ENCODE peak calls at places on chromosomes 6 and 20, in seven cellular contexts. R is spleen, T is RWPE1, S is fibroblast of pulmonary artery, D is OCI-LY7, E is body of pancreas, V is astrocyte of the spinal cord. Y is an unnamed sample.

GRCh38 chr6:37058084-37058586 is 52.7 kb downstream of the FGD2 start:
- DNase-seq in S (no peak), D (no peak), E (no peak), T (peak), R (no peak), V (no peak), Y (no peak)

GRCh38 chr20:43926691-43927090 is 12.0 kb downstream of the TOX2 start:
- DNase-seq in E (no peak), V (no peak), S (no peak), D (no peak), T (no peak), R (no peak), Y (no peak)

GRCh38 chr6:27825025-27825823 is 87.0 kb downstream of the OR2B2 start:
- DNase-seq in T (no peak), R (no peak), S (no peak), D (peak), V (no peak), E (no peak), Y (no peak)

GRCh38 chr6:149456311-149457021 is 28.3 kb downstream of the ZC3H12D start:
- DNase-seq in V (no peak), E (no peak), D (no peak), S (no peak), T (no peak), R (peak), Y (no peak)

GRCh38 chr6:55993418-55993817 is 118.0 kb upstream of the BMP5 start:
- DNase-seq in T (no peak), R (no peak), V (no peak), S (no peak), D (no peak), E (no peak), Y (no peak)

GRCh38 chr6:110432285-110432899 is 17.0 kb upstream of the DDO start:
- DNase-seq in R (no peak), D (no peak), S (no peak), E (no peak), T (no peak), V (no peak), Y (no peak)

GRCh38 chr20:10674684-10675455 is 1.1 kb upstream of the JAG1 start:
- DNase-seq in R (peak), D (peak), S (peak), V (peak), T (peak), E (peak), Y (peak)

GRCh38 chr20:31572042-31572700 is 32.9 kb upstream of the ID1 start:
- DNase-seq in D (no peak), V (no peak), T (peak), S (no peak), E (no peak), R (no peak), Y (no peak)

GRCh38 chr6:134446901-134447300 is 129.0 kb upstream of the SGK1 start:
- DNase-seq in V (no peak), E (no peak), R (no peak), S (peak), D (no peak), T (no peak), Y (no peak)

GRCh38 chr20:611047-611842 is 1.1 kb upstream of the TCF15 start:
- DNase-seq in E (no peak), R (no peak), T (no peak), V (no peak), S (no peak), D (no peak), Y (no peak)

GRCh38 chr6:3701631-3702030 is 49.9 kb downstream of the PXDC1 start:
- DNase-seq in E (no peak), T (no peak), V (no peak), D (no peak), S (no peak), R (no peak), Y (no peak)

GRCh38 chr6:63882208-63882607 is 246.6 kb downstream of the PHF3 start:
- DNase-seq in S (no peak), T (no peak), R (no peak), V (no peak), E (no peak), D (peak), Y (no peak)

GRCh38 chr20:61052796-61053442 is 199.1 kb upstream of the CDH4 start:
- DNase-seq in E (peak), T (no peak), V (no peak), D (no peak), R (no peak), S (no peak), Y (no peak)

GRCh38 chr6:132814716-132815570 is 574 bp downstream of the RPS12 start:
- DNase-seq in R (no peak), T (no peak), D (peak), E (no peak), S (peak), V (no peak), Y (no peak)

GRCh38 chr6:105178110-105178509 is 1.7 kb downstream of the POPDC3 start:
- DNase-seq in R (no peak), S (peak), D (no peak), V (peak), E (no peak), T (peak), Y (no peak)

GRCh38 chr6:46909371-46909770 is 12.4 kb downstream of the ADGRF5 start:
- DNase-seq in R (no peak), T (no peak), S (peak), V (no peak), E (no peak), D (no peak), Y (no peak)

GRCh38 chr6:452301-453067 is 60.9 kb downstream of the IRF4 start:
- DNase-seq in T (no peak), S (no peak), D (no peak), E (no peak), R (no peak), V (no peak), Y (no peak)

GRCh38 chr6:169811521-169812256 is 60.3 kb downstream of the ERMARD start:
- DNase-seq in S (no peak), E (no peak), V (no peak), D (no peak), R (peak), T (no peak), Y (no peak)

GRCh38 chr6:75266716-75267291 is 17.8 kb downstream of the TMEM30A start:
- DNase-seq in S (peak), D (peak), R (no peak), V (peak), E (no peak), T (peak), Y (no peak)

GRCh38 chr6:21022343-21023107 is 488.3 kb downstream of the CDKAL1 start:
- DNase-seq in R (no peak), V (peak), T (peak), E (peak), S (peak), D (no peak), Y (peak)

GRCh38 chr20:11000416-11000815 is 326.6 kb upstream of the JAG1 start:
- DNase-seq in S (no peak), R (no peak), V (no peak), T (no peak), E (no peak), D (no peak), Y (no peak)

GRCh38 chr6:12538881-12539357 is 177.6 kb upstream of the PHACTR1 start:
- DNase-seq in T (no peak), V (peak), D (no peak), S (peak), R (peak), E (peak), Y (no peak)

DNA sequence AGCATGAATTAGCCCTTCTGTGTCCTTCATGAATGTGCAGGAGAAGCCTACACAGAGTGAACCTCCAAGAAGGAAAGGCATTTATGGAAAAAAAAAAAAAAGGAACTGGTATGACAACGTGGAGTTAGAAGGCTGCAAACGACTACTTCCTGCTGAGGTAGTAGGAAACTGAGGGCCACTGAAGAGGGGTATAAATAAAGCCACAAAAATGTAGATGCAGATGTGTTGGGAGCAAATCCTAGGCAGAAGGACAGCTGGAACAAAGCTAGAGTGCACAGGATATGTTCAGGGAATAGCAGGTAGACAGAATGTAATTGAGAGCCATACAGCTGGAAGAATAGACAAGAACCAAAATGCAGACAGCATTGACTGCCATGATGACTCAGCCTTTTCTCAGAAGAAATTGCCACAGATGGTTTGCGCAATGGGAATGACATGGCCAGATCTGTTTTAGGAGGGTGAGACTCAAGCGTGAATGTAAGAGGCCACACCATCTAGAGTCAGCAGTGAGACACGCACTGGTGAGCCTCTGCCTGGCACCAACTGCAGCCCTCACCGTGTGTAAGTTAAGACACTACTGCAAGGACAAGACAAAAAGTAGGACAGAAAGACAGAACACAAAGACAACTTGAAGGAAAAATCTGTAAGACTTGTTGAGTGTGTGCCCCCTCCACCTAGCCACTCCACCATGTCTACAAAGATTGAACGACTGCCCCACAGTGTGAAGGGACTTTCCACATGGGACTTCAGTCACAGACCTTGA is 79.8 kb downstream of the KIF13A start:
- DNase-seq in S (peak), R (peak), T (peak), D (no peak), E (peak), V (peak), Y (no peak)
- TF ChIP-seq CTCF in S (peak), R (no peak), T (peak), D (no peak), E (peak), V (peak), Y (no peak)

DNA sequence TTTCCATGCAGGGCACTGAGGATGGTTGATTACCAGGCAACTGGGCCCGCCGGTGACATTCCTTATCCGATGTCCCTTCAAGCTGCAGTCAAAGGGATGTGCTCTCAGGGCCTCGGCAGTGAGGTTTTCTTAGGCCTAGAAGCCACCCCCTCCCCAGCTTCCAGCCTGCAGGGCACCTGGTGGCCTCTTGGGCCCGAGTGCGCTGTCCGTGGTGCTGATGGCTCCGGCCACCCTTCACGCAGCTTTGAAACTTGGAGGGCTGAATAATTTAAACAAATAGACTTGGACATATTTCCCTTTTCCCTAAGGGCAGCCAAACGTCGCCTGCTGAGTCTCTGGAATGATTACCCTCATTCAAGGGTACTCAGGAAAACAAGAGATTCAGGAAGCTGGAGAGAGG is 8.9 kb upstream of the MLN start:
- DNase-seq in E (peak), D (peak), R (no peak), V (peak), T (peak), S (peak), Y (no peak)
- TF ChIP-seq CTCF in E (peak), D (no peak), R (no peak), V (peak), T (no peak), S (peak), Y (no peak)

GRCh38 chr6:151276112-151276745 is 36.5 kb downstream of the AKAP12 start:
- DNase-seq in E (no peak), D (no peak), S (peak), R (no peak), T (peak), V (peak), Y (no peak)
- TF ChIP-seq CTCF in E (no peak), D (no peak), S (no peak), R (no peak), T (no peak), V (no peak), Y (no peak)

GRCh38 chr6:157904999-157905398 is 76.7 kb upstream of the SYNJ2 start:
- DNase-seq in S (no peak), E (no peak), R (no peak), D (no peak), V (no peak), T (no peak), Y (no peak)

GRCh38 chr6:157907651-157908050 is 74.0 kb upstream of the SYNJ2 start:
- DNase-seq in R (no peak), D (no peak), T (no peak), V (no peak), S (no peak), E (no peak), Y (no peak)

GRCh38 chr6:157905590-157906337 is 75.9 kb upstream of the SYNJ2 start:
- DNase-seq in V (no peak), E (no peak), R (no peak), D (no peak), S (peak), T (no peak), Y (no peak)

GRCh38 chr6:157908369-157909281 is 73.0 kb upstream of the SYNJ2 start:
- DNase-seq in E (peak), D (no peak), S (no peak), R (no peak), T (no peak), V (no peak), Y (no peak)

GRCh38 chr6:157906537-157907061 is 75.1 kb upstream of the SYNJ2 start:
- DNase-seq in D (no peak), R (no peak), T (no peak), E (no peak), S (no peak), V (no peak), Y (no peak)
- TF ChIP-seq CTCF in D (no peak), R (no peak), T (no peak), E (no peak), S (no peak), V (no peak), Y (no peak)

GRCh38 chr20:50567860-50568548 is 57.8 kb downstream of the PTPN1 start:
- DNase-seq in E (no peak), D (no peak), V (no peak), S (no peak), R (no peak), T (no peak), Y (no peak)

GRCh38 chr20:50572922-50573777 is 63.0 kb downstream of the PTPN1 start:
- DNase-seq in R (no peak), D (no peak), S (peak), T (no peak), E (no peak), V (peak), Y (peak)

GRCh38 chr20:50571466-50571865 is 61.3 kb downstream of the PTPN1 start:
- DNase-seq in S (no peak), V (no peak), T (no peak), D (no peak), E (no peak), R (no peak), Y (no peak)

GRCh38 chr20:50568549-50568942 is 58.4 kb downstream of the PTPN1 start:
- DNase-seq in S (no peak), T (no peak), R (no peak), D (no peak), V (no peak), E (no peak), Y (no peak)

GRCh38 chr20:50569864-50570836 is 60.0 kb downstream of the PTPN1 start:
- DNase-seq in T (no peak), R (no peak), E (no peak), D (peak), V (peak), S (peak), Y (peak)
- TF ChIP-seq CTCF in T (no peak), R (no peak), E (no peak), D (peak), V (peak), S (peak), Y (no peak)

DNA sequence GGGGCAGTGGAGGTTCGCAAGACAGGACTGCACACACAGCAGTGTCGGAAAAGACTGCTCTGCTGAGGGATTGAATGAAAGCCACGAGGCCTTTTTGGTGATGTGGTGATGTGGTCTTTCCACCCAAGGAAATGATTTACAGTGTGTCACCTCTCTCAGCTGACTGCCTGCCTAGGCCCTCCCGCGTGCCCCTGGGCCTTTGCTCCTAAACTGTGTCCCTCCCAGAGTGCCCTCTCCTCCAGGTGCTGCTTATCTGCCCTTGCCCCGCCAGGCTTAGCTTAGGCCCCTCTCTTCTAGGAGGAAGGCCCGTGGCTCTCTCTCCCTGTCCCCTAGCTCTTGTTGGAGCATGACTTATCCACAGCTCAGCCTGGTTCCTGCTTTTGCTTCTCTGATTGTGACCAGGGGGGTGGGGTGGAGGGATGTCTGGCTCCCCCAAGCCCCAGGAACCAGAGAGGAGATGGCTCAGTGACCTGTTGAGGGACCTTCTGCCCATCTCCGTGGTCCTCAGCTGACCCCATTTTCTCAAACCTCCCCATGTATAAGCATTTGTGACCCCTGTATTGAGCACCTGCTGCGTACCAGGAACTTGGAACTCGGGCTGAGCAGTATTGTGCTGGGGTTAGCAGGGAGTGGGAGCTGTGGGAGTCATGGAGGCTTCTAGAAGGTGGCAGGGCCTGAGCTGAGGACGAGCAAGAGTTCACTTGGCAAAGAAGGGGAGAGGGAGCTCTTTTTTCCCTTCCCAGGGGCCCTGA is 2.1 kb downstream of the SRC start:
- DNase-seq in E (no peak), R (peak), S (no peak), T (no peak), D (no peak), V (no peak), Y (no peak)
- TF ChIP-seq CTCF in E (no peak), R (no peak), S (no peak), T (no peak), D (no peak), V (no peak), Y (no peak)

GRCh38 chr6:5260111-5260620 is 584 bp downstream of the LYRM4 start:
- DNase-seq in V (peak), R (peak), D (peak), S (peak), E (peak), T (peak), Y (no peak)

GRCh38 chr6:5257400-5257799 is 3.4 kb downstream of the LYRM4 start:
- DNase-seq in R (no peak), E (no peak), V (no peak), T (no peak), D (no peak), S (no peak), Y (no peak)

GRCh38 chr6:5260661-5261544 is at the start of the genes FARS2 and LYRM4:
- DNase-seq in V (peak), D (peak), S (peak), R (peak), E (peak), T (peak), Y (peak)

GRCh38 chr6:5259428-5259827 is 1.3 kb downstream of the LYRM4 start:
- DNase-seq in V (no peak), R (no peak), T (no peak), D (no peak), S (no peak), E (no peak), Y (no peak)

GRCh38 chr6:5256952-5257351 is 3.8 kb downstream of the LYRM4 start:
- DNase-seq in E (no peak), D (no peak), V (no peak), S (no peak), T (no peak), R (no peak), Y (no peak)
- TF ChIP-seq CTCF in E (no peak), D (no peak), V (no peak), S (no peak), T (no peak), R (no peak), Y (no peak)

GRCh38 chr20:36235892-36236785 is at the start of gene AAR2:
- DNase-seq in D (peak), S (peak), R (peak), V (peak), E (peak), T (peak), Y (peak)

GRCh38 chr20:36234771-36235320 is 1.4 kb upstream of the AAR2 start:
- DNase-seq in E (no peak), R (no peak), D (no peak), S (no peak), V (no peak), T (no peak), Y (no peak)

GRCh38 chr20:36228809-36229208 is 7.5 kb upstream of the AAR2 start:
- DNase-seq in T (no peak), R (no peak), D (no peak), E (no peak), V (no peak), S (no peak), Y (no peak)

GRCh38 chr20:36230019-36230418 is 6.3 kb upstream of the AAR2 start:
- DNase-seq in S (no peak), E (no peak), V (no peak), R (no peak), D (no peak), T (no peak), Y (no peak)

GRCh38 chr20:36231331-36231730 is 4.9 kb upstream of the AAR2 start:
- DNase-seq in D (no peak), E (no peak), S (no peak), T (no peak), R (no peak), V (no peak), Y (no peak)
- TF ChIP-seq CTCF in D (no peak), E (no peak), S (no peak), T (no peak), R (no peak), V (no peak), Y (no peak)

GRCh38 chr20:36732456-36732855 is 13.4 kb downstream of the NDRG3 start:
- DNase-seq in V (no peak), R (no peak), S (no peak), E (no peak), D (no peak), T (no peak), Y (no peak)

GRCh38 chr20:36726168-36726567 is 19.7 kb downstream of the NDRG3 start:
- DNase-seq in V (no peak), S (peak), R (no peak), D (no peak), E (no peak), T (no peak), Y (no peak)

DNA sequence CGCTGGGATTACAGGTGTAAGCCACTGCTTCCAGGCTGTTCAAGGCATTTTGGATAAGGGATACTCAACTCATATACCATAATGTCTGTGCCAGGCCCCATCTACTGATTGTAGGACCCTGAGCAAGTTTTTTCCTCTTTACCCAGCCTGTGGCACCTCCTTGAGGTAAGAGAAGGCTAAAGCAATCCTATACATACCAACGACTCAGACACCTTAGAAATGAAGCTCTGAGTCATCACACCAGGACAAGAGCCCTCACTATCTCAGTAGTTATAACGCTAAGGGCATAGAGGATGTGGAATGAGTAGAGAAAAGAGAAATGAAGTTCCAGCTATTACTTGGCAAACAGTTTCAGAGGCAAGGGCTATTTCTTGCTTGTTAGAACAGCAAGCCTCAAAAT is 16.9 kb downstream of the NDRG3 start:
- DNase-seq in E (no peak), T (peak), S (peak), D (peak), V (peak), R (no peak), Y (no peak)
- TF ChIP-seq CTCF in E (no peak), T (no peak), S (no peak), D (peak), V (peak), R (no peak), Y (no peak)